ENCODE peak calls at places on chromosome 13, in ten cellular contexts. One of them, this sample, is unnamed.

GRCh38 chr13:74767031-74767430 is 632.8 kb upstream of the KLF12 start:
- DNase-seq in head of caudate nucleus: no peak
- DNase-seq in fibroblast of mammary gland: peak
- DNase-seq in tibial nerve: no peak
- DNase-seq in activated CD4-positive, alpha-beta T cell treated with anti-CD3 and anti-CD28 coated beads, Interleukin-2, amount 50 U/mL, for 48 hours: no peak
- DNase-seq in fibroblast of gingiva: peak
- DNase-seq in GM06990: no peak
- DNase-seq in neural progenitor cell: no peak
- DNase-seq in mesothelial cell of epicardium: no peak
- DNase-seq in renal cortical epithelial cell: peak
- DNase-seq in this sample: no peak

GRCh38 chr13:53545340-53545941 is 516.8 kb downstream of the OLFM4 start:
- DNase-seq in head of caudate nucleus: no peak
- DNase-seq in fibroblast of mammary gland: no peak
- DNase-seq in tibial nerve: no peak
- DNase-seq in activated CD4-positive, alpha-beta T cell treated with anti-CD3 and anti-CD28 coated beads, Interleukin-2, amount 50 U/mL, for 48 hours: no peak
- DNase-seq in fibroblast of gingiva: no peak
- DNase-seq in GM06990: no peak
- DNase-seq in neural progenitor cell: peak
- DNase-seq in mesothelial cell of epicardium: no peak
- DNase-seq in renal cortical epithelial cell: no peak
- DNase-seq in this sample: no peak

GRCh38 chr13:20489185-20489820 is 36.4 kb downstream of the CRYL1 start:
- DNase-seq in head of caudate nucleus: no peak
- DNase-seq in fibroblast of mammary gland: peak
- DNase-seq in tibial nerve: no peak
- DNase-seq in activated CD4-positive, alpha-beta T cell treated with anti-CD3 and anti-CD28 coated beads, Interleukin-2, amount 50 U/mL, for 48 hours: no peak
- DNase-seq in fibroblast of gingiva: no peak
- DNase-seq in GM06990: no peak
- DNase-seq in neural progenitor cell: no peak
- DNase-seq in mesothelial cell of epicardium: no peak
- DNase-seq in renal cortical epithelial cell: no peak
- DNase-seq in this sample: no peak

GRCh38 chr13:75913925-75914324 is 277.8 kb downstream of the LMO7 start:
- DNase-seq in head of caudate nucleus: no peak
- DNase-seq in fibroblast of mammary gland: no peak
- DNase-seq in tibial nerve: no peak
- DNase-seq in activated CD4-positive, alpha-beta T cell treated with anti-CD3 and anti-CD28 coated beads, Interleukin-2, amount 50 U/mL, for 48 hours: no peak
- DNase-seq in fibroblast of gingiva: no peak
- DNase-seq in GM06990: no peak
- DNase-seq in neural progenitor cell: no peak
- DNase-seq in mesothelial cell of epicardium: no peak
- DNase-seq in renal cortical epithelial cell: no peak
- DNase-seq in this sample: no peak

GRCh38 chr13:80101040-80101439 is 239.9 kb downstream of the SPRY2 start:
- DNase-seq in head of caudate nucleus: no peak
- DNase-seq in fibroblast of mammary gland: no peak
- DNase-seq in tibial nerve: no peak
- DNase-seq in activated CD4-positive, alpha-beta T cell treated with anti-CD3 and anti-CD28 coated beads, Interleukin-2, amount 50 U/mL, for 48 hours: no peak
- DNase-seq in fibroblast of gingiva: no peak
- DNase-seq in GM06990: no peak
- DNase-seq in neural progenitor cell: no peak
- DNase-seq in mesothelial cell of epicardium: no peak
- DNase-seq in renal cortical epithelial cell: no peak
- DNase-seq in this sample: no peak

GRCh38 chr13:23695711-23696512 is 125.7 kb downstream of the TNFRSF19 start:
- DNase-seq in head of caudate nucleus: no peak
- DNase-seq in fibroblast of mammary gland: no peak
- DNase-seq in tibial nerve: no peak
- DNase-seq in activated CD4-positive, alpha-beta T cell treated with anti-CD3 and anti-CD28 coated beads, Interleukin-2, amount 50 U/mL, for 48 hours: peak
- DNase-seq in fibroblast of gingiva: no peak
- DNase-seq in GM06990: peak
- DNase-seq in neural progenitor cell: no peak
- DNase-seq in mesothelial cell of epicardium: no peak
- DNase-seq in renal cortical epithelial cell: no peak
- DNase-seq in this sample: peak

GRCh38 chr13:72774019-72774418 is 7.7 kb downstream of the DIS3 start:
- DNase-seq in head of caudate nucleus: no peak
- DNase-seq in fibroblast of mammary gland: peak
- DNase-seq in tibial nerve: no peak
- DNase-seq in activated CD4-positive, alpha-beta T cell treated with anti-CD3 and anti-CD28 coated beads, Interleukin-2, amount 50 U/mL, for 48 hours: no peak
- DNase-seq in fibroblast of gingiva: peak
- DNase-seq in GM06990: no peak
- DNase-seq in neural progenitor cell: no peak
- DNase-seq in mesothelial cell of epicardium: no peak
- DNase-seq in renal cortical epithelial cell: no peak
- DNase-seq in this sample: no peak

GRCh38 chr13:45402641-45403040 is 15.5 kb downstream of the SLC25A30 start:
- DNase-seq in head of caudate nucleus: no peak
- DNase-seq in fibroblast of mammary gland: no peak
- DNase-seq in tibial nerve: no peak
- DNase-seq in activated CD4-positive, alpha-beta T cell treated with anti-CD3 and anti-CD28 coated beads, Interleukin-2, amount 50 U/mL, for 48 hours: no peak
- DNase-seq in fibroblast of gingiva: no peak
- DNase-seq in GM06990: no peak
- DNase-seq in neural progenitor cell: no peak
- DNase-seq in mesothelial cell of epicardium: no peak
- DNase-seq in renal cortical epithelial cell: peak
- DNase-seq in this sample: peak

GRCh38 chr13:113546571-113547247 is 37.8 kb upstream of the TFDP1 start:
- DNase-seq in head of caudate nucleus: peak
- DNase-seq in fibroblast of mammary gland: peak
- DNase-seq in tibial nerve: no peak
- DNase-seq in activated CD4-positive, alpha-beta T cell treated with anti-CD3 and anti-CD28 coated beads, Interleukin-2, amount 50 U/mL, for 48 hours: no peak
- DNase-seq in fibroblast of gingiva: no peak
- DNase-seq in GM06990: no peak
- DNase-seq in neural progenitor cell: no peak
- DNase-seq in mesothelial cell of epicardium: no peak
- DNase-seq in renal cortical epithelial cell: peak
- DNase-seq in this sample: peak

GRCh38 chr13:30074955-30075614 is 224.7 kb upstream of the UBL3 start:
- DNase-seq in head of caudate nucleus: no peak
- DNase-seq in fibroblast of mammary gland: no peak
- DNase-seq in tibial nerve: no peak
- DNase-seq in activated CD4-positive, alpha-beta T cell treated with anti-CD3 and anti-CD28 coated beads, Interleukin-2, amount 50 U/mL, for 48 hours: no peak
- DNase-seq in fibroblast of gingiva: no peak
- DNase-seq in GM06990: no peak
- DNase-seq in neural progenitor cell: no peak
- DNase-seq in mesothelial cell of epicardium: no peak
- DNase-seq in renal cortical epithelial cell: no peak
- DNase-seq in this sample: no peak

GRCh38 chr13:27076411-27076810 is 95.2 kb downstream of the USP12 start:
- DNase-seq in head of caudate nucleus: no peak
- DNase-seq in fibroblast of mammary gland: no peak
- DNase-seq in tibial nerve: no peak
- DNase-seq in activated CD4-positive, alpha-beta T cell treated with anti-CD3 and anti-CD28 coated beads, Interleukin-2, amount 50 U/mL, for 48 hours: no peak
- DNase-seq in fibroblast of gingiva: peak
- DNase-seq in GM06990: no peak
- DNase-seq in neural progenitor cell: no peak
- DNase-seq in mesothelial cell of epicardium: no peak
- DNase-seq in renal cortical epithelial cell: no peak
- DNase-seq in this sample: no peak

GRCh38 chr13:98105929-98106336 is 37.0 kb upstream of the FARP1 start:
- DNase-seq in head of caudate nucleus: no peak
- DNase-seq in fibroblast of mammary gland: no peak
- DNase-seq in tibial nerve: no peak
- DNase-seq in activated CD4-positive, alpha-beta T cell treated with anti-CD3 and anti-CD28 coated beads, Interleukin-2, amount 50 U/mL, for 48 hours: no peak
- DNase-seq in fibroblast of gingiva: no peak
- DNase-seq in GM06990: no peak
- DNase-seq in neural progenitor cell: no peak
- DNase-seq in mesothelial cell of epicardium: no peak
- DNase-seq in renal cortical epithelial cell: no peak
- DNase-seq in this sample: peak

GRCh38 chr13:99972190-99972731 is 694 bp upstream of the ZIC5 start:
- DNase-seq in head of caudate nucleus: no peak
- DNase-seq in fibroblast of mammary gland: no peak
- DNase-seq in tibial nerve: no peak
- DNase-seq in activated CD4-positive, alpha-beta T cell treated with anti-CD3 and anti-CD28 coated beads, Interleukin-2, amount 50 U/mL, for 48 hours: no peak
- DNase-seq in fibroblast of gingiva: no peak
- DNase-seq in GM06990: no peak
- DNase-seq in neural progenitor cell: peak
- DNase-seq in mesothelial cell of epicardium: no peak
- DNase-seq in renal cortical epithelial cell: no peak
- DNase-seq in this sample: no peak

GRCh38 chr13:48950507-48950886 is 25.2 kb upstream of the FNDC3A start:
- DNase-seq in head of caudate nucleus: no peak
- DNase-seq in fibroblast of mammary gland: peak
- DNase-seq in tibial nerve: no peak
- DNase-seq in activated CD4-positive, alpha-beta T cell treated with anti-CD3 and anti-CD28 coated beads, Interleukin-2, amount 50 U/mL, for 48 hours: no peak
- DNase-seq in fibroblast of gingiva: peak
- DNase-seq in GM06990: no peak
- DNase-seq in neural progenitor cell: no peak
- DNase-seq in mesothelial cell of epicardium: no peak
- DNase-seq in renal cortical epithelial cell: peak
- DNase-seq in this sample: no peak